ENCODE peak calls at places on chromosomes 12 and 14, in five cellular contexts. B is RWPE2; I is CD4-positive, CD25-positive, alpha-beta regulatory T cell; G is mucosa of descending colon; F is CD8-positive, alpha-beta T cell. U is an unnamed sample. For H3K4me1, the result is how much of the 10 kb centered on the place peaks cover.

GRCh38 chr12:26614217-26614616 is 218.8 kb downstream of the ITPR2 start:
- DNase-seq in B (no peak), I (no peak), G (peak), F (no peak), U (no peak)

GRCh38 chr12:122949405-122949804 is 16.9 kb downstream of the ABCB9 start:
- DNase-seq in B (no peak), I (no peak), G (no peak), F (no peak), U (no peak)

GRCh38 chr12:68792952-68793351 is 15.0 kb upstream of the MDM2 start:
- DNase-seq in B (no peak), I (peak), G (peak), F (no peak), U (no peak)

GRCh38 chr12:132154941-132155770 is 10.9 kb downstream of the NOC4L start:
- DNase-seq in B (no peak), I (peak), G (no peak), F (no peak), U (peak)

GRCh38 chr12:98418357-98419075 is 96.9 kb upstream of the TMPO start:
- DNase-seq in B (peak), I (no peak), G (peak), F (no peak), U (peak)

GRCh38 chr14:26255213-26255612 is 342.6 kb downstream of the NOVA1 start:
- DNase-seq in B (no peak), I (no peak), G (peak), F (no peak), U (no peak)

GRCh38 chr12:69936214-69936731 is 111.2 kb downstream of the MYRFL start:
- DNase-seq in B (no peak), I (no peak), G (no peak), F (no peak), U (peak)

GRCh38 chr14:92986254-92987147 is 63.6 kb downstream of the CHGA start:
- DNase-seq in B (no peak), I (no peak), G (no peak), F (no peak), U (peak)

GRCh38 chr12:39006286-39006685 is 100.9 kb upstream of the CPNE8 start:
- DNase-seq in B (no peak), I (no peak), G (no peak), F (no peak), U (no peak)

GRCh38 chr14:80956922-80957321 is 1.5 kb downstream of the TSHR start:
- DNase-seq in B (no peak), I (no peak), G (peak), F (no peak), U (no peak)

GRCh38 chr12:75558262-75558661 is 46.9 kb upstream of the KRR1 start:
- DNase-seq in B (no peak), I (no peak), G (no peak), F (no peak), U (no peak)

GRCh38 chr14:75196468-75196867 is 20.1 kb upstream of the TMED10 start:
- DNase-seq in B (no peak), I (no peak), G (peak), F (no peak), U (peak)

GRCh38 chr14:49993565-49993964 is 100.7 kb downstream of the ARF6 start:
- DNase-seq in B (no peak), I (no peak), G (no peak), F (no peak), U (no peak)

GRCh38 chr14:87996276-87996592 is 3.3 kb upstream of the GALC start:
- DNase-seq in B (no peak), I (no peak), G (no peak), F (no peak), U (no peak)

GRCh38 chr14:99352688-99353280 is 80.8 kb upstream of the BCL11B start:
- DNase-seq in B (no peak), I (no peak), G (no peak), F (no peak), U (no peak)

GRCh38 chr12:75877588-75878381 is 153.8 kb downstream of the PHLDA1 start:
- DNase-seq in B (no peak), I (no peak), G (no peak), F (no peak), U (no peak)

GRCh38 chr12:29591140-29592020 is 93.9 kb upstream of the OVCH1 start:
- DNase-seq in B (no peak), I (no peak), G (no peak), F (no peak), U (no peak)

GRCh38 chr12:52342781-52343490 is 21.7 kb upstream of the KRT83 start:
- DNase-seq in B (no peak), I (no peak), G (no peak), F (no peak), U (no peak)

GRCh38 chr14:51304428-51304827 is 64.4 kb downstream of the TMX1 start:
- DNase-seq in B (no peak), I (no peak), G (no peak), F (no peak), U (no peak)

GRCh38 chr12:70417121-70417520 is 51.0 kb downstream of the KCNMB4 start:
- DNase-seq in B (no peak), I (no peak), G (no peak), F (no peak), U (no peak)

GRCh38 chr12:117685115-117685926 is 283.5 kb downstream of the KSR2 start:
- DNase-seq in B (peak), I (no peak), G (peak), F (no peak), U (no peak)

GRCh38 chr12:25553083-25553482 is at the start of gene LMNTD1:
- DNase-seq in B (no peak), I (no peak), G (no peak), F (no peak), U (no peak)

GRCh38 chr14:39366460-39367386 is 65.5 kb downstream of the FBXO33 start:
- DNase-seq in B (no peak), I (no peak), G (no peak), F (no peak), U (no peak)

GRCh38 chr14:35549551-35549950 is 15.6 kb downstream of the INSM2 start:
- DNase-seq in B (no peak), I (no peak), G (no peak), F (no peak), U (no peak)

GRCh38 chr14:29536886-29537511 is 390.6 kb downstream of the PRKD1 start:
- DNase-seq in B (no peak), I (no peak), G (no peak), F (no peak), U (no peak)

GRCh38 chr14:58705066-58705465 is 67.3 kb downstream of the DACT1 start:
- DNase-seq in B (no peak), I (no peak), G (no peak), F (no peak), U (no peak)

GRCh38 chr12:45518516-45519235 is 210.8 kb upstream of the ARID2 start:
- DNase-seq in B (no peak), I (peak), G (peak), F (peak), U (no peak)

GRCh38 chr12:110782068-110782467 is 39.4 kb upstream of the PPP1CC start:
- DNase-seq in B (no peak), I (no peak), G (no peak), F (no peak), U (no peak)

GRCh38 chr12:109830718-109831117 is 2.5 kb downstream of the TRPV4 start:
- DNase-seq in B (no peak), I (no peak), G (no peak), F (no peak), U (no peak)

GRCh38 chr12:113658030-113658655 is 186.5 kb upstream of the LHX5 start:
- DNase-seq in B (no peak), I (no peak), G (no peak), F (no peak), U (no peak)

GRCh38 chr12:65926119-65927004 is 102.1 kb downstream of the HMGA2 start:
- DNase-seq in B (no peak), I (no peak), G (peak), F (no peak), U (no peak)

GRCh38 chr12:65918057-65918456 is 93.8 kb downstream of the HMGA2 start:
- DNase-seq in B (no peak), I (no peak), G (no peak), F (no peak), U (no peak)

GRCh38 chr12:65925626-65926025 is 101.3 kb downstream of the HMGA2 start:
- DNase-seq in B (no peak), I (no peak), G (peak), F (no peak), U (no peak)

GRCh38 chr12:65922077-65922476 is 97.8 kb downstream of the HMGA2 start:
- DNase-seq in B (no peak), I (no peak), G (no peak), F (no peak), U (no peak)

DNA sequence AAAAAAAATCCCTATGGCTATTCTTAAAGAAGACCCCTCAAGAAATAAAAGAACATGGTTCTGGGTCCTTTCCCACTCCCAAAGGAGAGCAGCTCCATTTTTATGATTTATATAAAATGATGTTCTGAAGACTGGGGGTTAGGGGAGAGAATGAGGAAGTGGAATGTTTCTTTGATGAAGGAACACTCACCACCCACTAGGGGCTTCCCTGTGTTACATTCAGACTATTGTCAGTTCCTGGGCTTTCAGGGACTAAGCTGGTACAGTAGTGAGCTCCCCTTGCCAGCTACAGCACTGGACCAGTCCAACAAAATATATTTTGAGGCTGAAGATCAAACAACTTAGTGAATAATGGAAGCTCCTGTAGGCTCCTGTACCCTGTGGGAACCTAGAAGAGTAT is 98.9 kb downstream of the HMGA2 start:
- DNase-seq in B (no peak), I (no peak), G (no peak), F (no peak), U (no peak)
- H3K4me1 ChIP-seq in B (under half), I (under half), G (under half), F (under half), U (under half)

GRCh38 chr12:46559311-46559710 is 186.7 kb upstream of the SLC38A2 start:
- DNase-seq in B (no peak), I (no peak), G (no peak), F (no peak), U (no peak)

GRCh38 chr12:46556820-46557524 is 184.4 kb upstream of the SLC38A2 start:
- DNase-seq in B (no peak), I (no peak), G (no peak), F (no peak), U (no peak)

GRCh38 chr12:46556105-46556559 is 183.6 kb upstream of the SLC38A2 start:
- DNase-seq in B (no peak), I (no peak), G (no peak), F (no peak), U (no peak)

GRCh38 chr12:46558696-46559095 is 186.1 kb upstream of the SLC38A2 start:
- DNase-seq in B (no peak), I (no peak), G (no peak), F (no peak), U (no peak)

GRCh38 chr12:46557539-46558373 is 185.2 kb upstream of the SLC38A2 start:
- DNase-seq in B (no peak), I (no peak), G (no peak), F (no peak), U (no peak)
- H3K4me1 ChIP-seq in B (half or more), I (under half), G (under half), F (under half), U (under half)

GRCh38 chr12:6607751-6608591 is 792 bp upstream of the CHD4 start:
- DNase-seq in B (no peak), I (peak), G (peak), F (peak), U (peak)
- H3K4me1 ChIP-seq in B (under half), I (half or more), G (under half), F (half or more), U (under half)

GRCh38 chr12:105330938-105331804 is 680 bp downstream of the C12orf75 start:
- DNase-seq in B (no peak), I (peak), G (peak), F (peak), U (no peak)

GRCh38 chr12:105330283-105330937 is at the start of gene C12orf75:
- DNase-seq in B (peak), I (peak), G (peak), F (peak), U (peak)

GRCh38 chr12:105332925-105333324 is 2.4 kb downstream of the C12orf75 start:
- DNase-seq in B (no peak), I (no peak), G (no peak), F (no peak), U (no peak)

GRCh38 chr12:105331805-105332251 is 1.3 kb downstream of the C12orf75 start:
- DNase-seq in B (no peak), I (no peak), G (peak), F (peak), U (no peak)

GRCh38 chr12:105329926-105330282 is 587 bp upstream of the C12orf75 start:
- DNase-seq in B (no peak), I (peak), G (no peak), F (no peak), U (no peak)
- H3K4me1 ChIP-seq in B (under half), I (under half), G (under half), F (under half), U (under half)

GRCh38 chr12:54261817-54262402 is 18.0 kb downstream of the CBX5 start:
- DNase-seq in B (no peak), I (no peak), G (no peak), F (no peak), U (no peak)
- H3K4me1 ChIP-seq in B (under half), I (under half), G (under half), F (under half), U (under half)

GRCh38 chr14:22814945-22815713 is at the start of gene SLC7A7:
- DNase-seq in B (no peak), I (no peak), G (no peak), F (no peak), U (no peak)
- H3K4me1 ChIP-seq in B (under half), I (under half), G (under half), F (under half), U (under half)

GRCh38 chr12:93019911-93020224 is 90.8 kb upstream of the EEA1 start:
- DNase-seq in B (no peak), I (no peak), G (peak), F (no peak), U (no peak)
- H3K4me1 ChIP-seq in B (under half), I (under half), G (under half), F (under half), U (under half)

GRCh38 chr12:80598004-80598606 is 109.3 kb upstream of the MYF6 start:
- DNase-seq in B (peak), I (no peak), G (peak), F (no peak), U (no peak)
- H3K4me1 ChIP-seq in B (under half), I (under half), G (under half), F (under half), U (under half)

DNA sequence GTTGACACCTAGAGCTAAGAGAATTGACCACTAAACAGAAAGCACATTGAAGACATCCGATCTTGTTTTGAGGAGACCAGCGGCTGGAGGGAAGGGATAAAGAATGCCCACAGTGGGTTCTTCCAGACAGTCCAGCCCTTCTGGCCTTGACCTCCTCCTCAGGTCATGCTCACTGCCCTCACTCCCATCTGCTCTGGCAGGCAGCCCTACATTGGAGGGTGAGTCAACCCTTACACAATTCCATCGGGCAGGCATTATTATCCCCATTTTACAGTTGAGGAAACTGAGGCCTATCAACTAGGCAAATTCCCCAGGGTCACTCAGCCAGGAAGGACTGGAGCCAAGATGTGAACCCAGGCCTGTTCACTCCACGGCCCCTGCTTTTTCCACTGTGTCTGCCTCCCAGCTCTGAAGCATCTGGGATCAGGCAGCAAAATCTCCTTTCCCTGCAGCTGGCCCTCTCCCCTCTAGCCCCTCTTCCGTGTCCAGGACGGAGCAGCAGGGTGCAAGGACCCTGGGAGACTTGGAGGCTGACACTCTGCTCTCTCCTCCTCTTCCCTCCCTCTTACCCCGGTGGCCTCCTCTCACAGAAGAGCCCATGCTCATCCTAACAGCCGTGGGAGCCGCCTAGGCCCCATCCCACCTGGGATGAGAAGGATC is 5.3 kb downstream of the SCNN1A start:
- DNase-seq in B (no peak), I (no peak), G (no peak), F (no peak), U (peak)
- H3K4me1 ChIP-seq in B (half or more), I (under half), G (under half), F (under half), U (half or more)

GRCh38 chr12:9363145-9363544 is 154.9 kb upstream of the PZP start:
- DNase-seq in B (no peak), I (no peak), G (no peak), F (no peak), U (no peak)
- H3K4me1 ChIP-seq in B (under half), I (under half), G (under half), F (under half), U (under half)